ENCODE peak calls at places on chromosomes 3 and 15, in eight cellular contexts. U is upper lobe of left lung, O is SK-N-SH, S is transverse colon, X is A549, C is K562, N is esophagus muscularis mucosa, E is tibial nerve. Y is an unnamed sample.

GRCh38 chr3:27219127-27219860 is 149.9 kb downstream of the NEK10 start:
- DNase-seq in U (no peak), O (no peak), S (peak; percentile 31), X (no peak), C (no peak), N (no peak), E (no peak), Y (no peak)

GRCh38 chr3:4033296-4033695 is 234.1 kb downstream of the LRRN1 start:
- DNase-seq in U (no peak), O (no peak), S (no peak), X (no peak), C (no peak), N (no peak), E (no peak), Y (no peak)

GRCh38 chr15:67809866-67810265 is 15.4 kb upstream of the SKOR1 start:
- DNase-seq in U (no peak), O (no peak), S (no peak), X (no peak), C (no peak), N (no peak), E (no peak), Y (peak; percentile 29)

GRCh38 chr15:58510715-58511465 is 79.1 kb downstream of the LIPC start:
- DNase-seq in U (no peak), O (no peak), S (no peak), X (no peak), C (no peak), N (no peak), E (no peak), Y (no peak)

GRCh38 chr3:53464424-53464823 is 30.0 kb upstream of the CACNA1D start:
- DNase-seq in U (no peak), O (no peak), S (no peak), X (peak; percentile 34), C (no peak), N (no peak), E (no peak), Y (no peak)

GRCh38 chr3:155149494-155149893 is 69.4 kb downstream of the MME start:
- DNase-seq in U (no peak), O (no peak), S (no peak), X (no peak), C (no peak), N (no peak), E (no peak), Y (no peak)

GRCh38 chr3:172103724-172104123 is 64.3 kb downstream of the FNDC3B start:
- DNase-seq in U (peak; percentile 64), O (no peak), S (no peak), X (no peak), C (no peak), N (no peak), E (no peak), Y (no peak)

GRCh38 chr3:38582316-38582715 is 67.2 kb downstream of the SCN5A start:
- DNase-seq in U (no peak), O (no peak), S (peak; percentile 5), X (no peak), C (no peak), N (peak; percentile 64), E (no peak), Y (no peak)

GRCh38 chr15:48481802-48482201 is 150.6 kb downstream of the DUT start:
- DNase-seq in U (no peak), O (no peak), S (no peak), X (no peak), C (no peak), N (no peak), E (no peak), Y (no peak)

GRCh38 chr3:101423984-101424888 is 88.8 kb downstream of the SENP7 start:
- DNase-seq in U (no peak), O (no peak), S (no peak), X (no peak), C (no peak), N (no peak), E (no peak), Y (no peak)

GRCh38 chr3:136818851-136819783 is at the start of gene SLC35G2:
- DNase-seq in U (peak; percentile 38), O (peak; percentile 87), S (peak; percentile 32), X (peak; percentile 66), C (peak; percentile 63), N (no peak), E (peak; percentile 25), Y (peak; percentile 69)

GRCh38 chr3:143443851-143444331 is 324.3 kb downstream of the CHST2 start:
- DNase-seq in U (peak; percentile 86), O (no peak), S (peak; percentile 70), X (peak; percentile 93), C (peak; percentile 72), N (no peak), E (peak; percentile 68), Y (peak; percentile 73)

GRCh38 chr3:125121246-125122010 is 65.6 kb upstream of the HEG1 start:
- DNase-seq in U (no peak), O (no peak), S (no peak), X (no peak), C (no peak), N (no peak), E (no peak), Y (no peak)

GRCh38 chr15:64344651-64345262 is 11.2 kb downstream of the CSNK1G1 start:
- DNase-seq in U (no peak), O (no peak), S (no peak), X (no peak), C (no peak), N (no peak), E (no peak), Y (no peak)

GRCh38 chr15:40263036-40263754 is 19.7 kb downstream of the ANKRD63 start:
- DNase-seq in U (peak; percentile 67), O (no peak), S (peak; percentile 38), X (no peak), C (no peak), N (no peak), E (no peak), Y (no peak)

GRCh38 chr3:154955907-154956533 is 124.1 kb upstream of the MME start:
- DNase-seq in U (no peak), O (no peak), S (no peak), X (no peak), C (peak; percentile 32), N (no peak), E (no peak), Y (no peak)

GRCh38 chr3:70722018-70722417 is 409.6 kb upstream of the MDFIC2 start:
- DNase-seq in U (no peak), O (no peak), S (no peak), X (no peak), C (no peak), N (no peak), E (no peak), Y (no peak)

GRCh38 chr15:79682285-79682684 is 214.5 kb downstream of the MTHFS start:
- DNase-seq in U (no peak), O (peak; percentile 27), S (no peak), X (peak; percentile 52), C (no peak), N (no peak), E (no peak), Y (no peak)

GRCh38 chr15:48800811-48801460 is 9.9 kb downstream of the CEP152 start:
- DNase-seq in U (no peak), O (peak; percentile 20), S (no peak), X (peak; percentile 18), C (peak; percentile 13), N (no peak), E (no peak), Y (no peak)

GRCh38 chr3:45760878-45761711 is 35.2 kb downstream of the SLC6A20 start:
- DNase-seq in U (peak; percentile 62), O (peak; percentile 87), S (peak; percentile 58), X (peak; percentile 64), C (peak; percentile 71), N (no peak), E (peak; percentile 18), Y (peak; percentile 82)

GRCh38 chr3:59809750-59810444 is 760.1 kb upstream of the CFAP20DC start:
- DNase-seq in U (no peak), O (peak; percentile 58), S (no peak), X (peak; percentile 43), C (no peak), N (no peak), E (peak; percentile 18), Y (no peak)

GRCh38 chr3:29637093-29637492 is 356.2 kb downstream of the RBMS3 start:
- DNase-seq in U (no peak), O (no peak), S (no peak), X (no peak), C (no peak), N (no peak), E (peak; percentile 22), Y (no peak)

GRCh38 chr3:30934208-30934550 is 39.7 kb upstream of the GADL1 start:
- DNase-seq in U (no peak), O (peak; percentile 14), S (no peak), X (peak; percentile 55), C (peak; percentile 42), N (no peak), E (no peak), Y (no peak)

DNA sequence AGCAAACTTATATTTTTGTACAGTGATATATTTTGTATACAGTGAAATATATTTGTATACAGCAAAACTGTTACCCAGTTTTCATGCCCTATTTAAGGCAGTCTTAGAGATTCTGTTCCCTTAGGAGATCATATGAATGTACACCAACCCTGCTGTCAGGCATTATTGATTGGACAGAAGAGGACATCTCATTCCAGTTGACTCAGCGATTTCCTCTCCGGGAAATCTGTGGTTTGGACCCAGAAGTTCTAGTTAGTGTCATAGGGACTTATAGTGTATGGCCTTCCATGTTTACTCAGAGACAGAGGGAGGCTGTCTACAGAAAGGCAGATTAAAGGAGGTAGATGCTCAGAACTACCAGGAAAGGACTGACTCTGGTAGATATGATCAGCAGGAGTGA is 318.8 kb upstream of the KCNMB2 start:
- DNase-seq in U (no peak), O (no peak), S (no peak), X (no peak), C (peak; percentile 12), N (no peak), E (no peak), Y (no peak)
- TF ChIP-seq CTCF in U (no peak), O (no peak), S (no peak), X (no peak), C (no peak), N (no peak), E (no peak), Y (no peak)

GRCh38 chr15:73397461-73397860 is 28.7 kb upstream of the HCN4 start:
- DNase-seq in U (no peak), O (peak; percentile 36), S (no peak), X (no peak), C (no peak), N (no peak), E (no peak), Y (no peak)
- H3K27ac ChIP-seq in U (no peak overlapping the region), O (no peak overlapping the region), S (no peak overlapping the region), X (no peak overlapping the region), C (no peak overlapping the region), N (no peak overlapping the region), E (no peak overlapping the region), Y (no peak overlapping the region)

GRCh38 chr3:119279844-119280243 is 14.3 kb upstream of the ARHGAP31 start:
- DNase-seq in U (no peak), O (no peak), S (no peak), X (no peak), C (no peak), N (no peak), E (no peak), Y (no peak)
- TF ChIP-seq EP300 in U (no peak), O (no peak), S (no peak), X (no peak), C (no peak), N (no peak), E (no peak), Y (no peak)

DNA sequence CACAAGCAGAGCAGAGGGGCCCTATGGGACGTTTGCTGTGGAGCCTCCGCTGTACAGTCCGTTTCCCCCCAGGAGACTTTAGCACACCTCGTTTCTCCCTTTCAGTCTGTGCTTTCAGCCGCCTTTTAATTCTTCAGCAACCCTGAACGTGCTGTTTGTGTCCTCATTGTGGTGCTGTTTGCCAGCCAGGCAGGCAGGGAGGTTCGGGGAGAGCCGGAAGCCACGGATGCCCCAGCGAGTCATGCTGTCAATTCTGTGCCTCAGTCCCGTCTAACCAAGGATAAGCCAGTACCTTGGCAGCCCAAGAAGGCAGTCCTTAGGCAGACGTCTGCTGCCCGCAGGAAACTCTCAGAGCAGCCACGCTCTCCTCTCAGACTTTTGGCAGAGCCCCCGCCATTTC is 158.7 kb downstream of the UACA start:
- DNase-seq in U (no peak), O (no peak), S (no peak), X (no peak), C (no peak), N (peak; percentile 80), E (no peak), Y (no peak)
- TF ChIP-seq CTCF in U (no peak), O (peak; percentile 47), S (no peak), X (no peak), C (no peak), N (no peak), E (no peak), Y (no peak)